ENCODE peak calls at places on chromosomes 4 and X, in nine cellular contexts. S, Z, L, O, V, N, M, W and T are unnamed samples. For H3K36me3, the result is how much of the 10 kb centered on the place peaks cover.

GRCh38 chrX:47573334-47574095 is 8.7 kb upstream of the TIMP1 start:
- DNase-seq in S (peak), Z (no peak), L (peak), O (peak), V (peak), N (peak), M (no peak), W (peak), T (peak)

GRCh38 chrX:9873952-9874351 is 87.7 kb downstream of the SHROOM2 start:
- DNase-seq in S (peak), Z (peak), L (peak), O (peak), V (no peak), N (peak), M (peak), W (peak), T (no peak)

GRCh38 chr4:128513664-128514484 is 226.3 kb upstream of the PGRMC2 start:
- DNase-seq in S (peak), Z (no peak), L (peak), O (no peak), V (no peak), N (peak), M (no peak), W (no peak), T (no peak)

GRCh38 chrX:120367390-120368100 is 5.7 kb downstream of the ATP1B4 start:
- DNase-seq in S (peak), Z (no peak), L (no peak), O (no peak), V (no peak), N (no peak), M (no peak), W (no peak), T (no peak)

GRCh38 chr4:183185018-183185417 is 86.0 kb downstream of the WWC2 start:
- DNase-seq in S (no peak), Z (no peak), L (peak), O (no peak), V (no peak), N (no peak), M (no peak), W (peak), T (no peak)

GRCh38 chr4:169231647-169232262 is 39.0 kb downstream of the SH3RF1 start:
- DNase-seq in S (no peak), Z (no peak), L (no peak), O (peak), V (no peak), N (no peak), M (no peak), W (no peak), T (peak)

GRCh38 chr4:160117686-160118085 is 1014.8 kb downstream of the RAPGEF2 start:
- DNase-seq in S (no peak), Z (no peak), L (no peak), O (no peak), V (no peak), N (no peak), M (no peak), W (no peak), T (no peak)

GRCh38 chr4:110088670-110089069 is 109.7 kb downstream of the ELOVL6 start:
- DNase-seq in S (no peak), Z (no peak), L (peak), O (peak), V (no peak), N (peak), M (peak), W (peak), T (peak)

GRCh38 chrX:81957900-81958545 is 756.1 kb downstream of the SH3BGRL start:
- DNase-seq in S (peak), Z (peak), L (no peak), O (peak), V (peak), N (no peak), M (no peak), W (peak), T (peak)

GRCh38 chr4:88690355-88690754 is 7.3 kb downstream of the NAP1L5 start:
- DNase-seq in S (no peak), Z (no peak), L (peak), O (peak), V (no peak), N (peak), M (no peak), W (peak), T (peak)

GRCh38 chr4:70895405-70895804 is 6.8 kb upstream of the MOB1B start:
- DNase-seq in S (no peak), Z (no peak), L (peak), O (no peak), V (no peak), N (no peak), M (no peak), W (no peak), T (peak)

GRCh38 chr4:1706358-1706757 is 5.8 kb downstream of the SLBP start:
- DNase-seq in S (no peak), Z (no peak), L (no peak), O (no peak), V (no peak), N (no peak), M (no peak), W (no peak), T (no peak)
- H3K36me3 ChIP-seq in S (half or more), Z (under half), L (under half), O (under half), V (half or more), N (under half), M (under half), W (under half), T (under half)

DNA sequence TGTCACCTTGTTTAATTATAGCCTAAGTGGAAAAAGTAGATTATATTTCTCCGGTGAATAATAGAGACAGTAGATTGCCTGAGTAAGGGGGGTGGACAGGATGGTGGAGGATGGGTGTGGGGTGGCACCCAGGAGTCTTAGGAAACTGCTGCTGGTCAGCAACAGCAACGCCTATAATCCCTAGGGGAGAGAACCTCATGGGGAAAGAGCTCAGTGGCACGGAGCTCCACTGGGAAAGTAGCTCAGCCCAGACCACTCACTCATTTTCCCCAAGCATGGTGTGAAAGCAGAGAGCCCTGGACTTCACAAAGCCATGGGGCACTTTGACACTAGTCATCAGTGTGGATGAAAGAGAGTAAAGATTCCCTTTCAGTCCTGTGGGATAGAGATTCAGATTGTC is 31.1 kb downstream of the METTL14 start:
- DNase-seq in S (no peak), Z (no peak), L (no peak), O (no peak), V (no peak), N (no peak), M (no peak), W (no peak), T (no peak)
- H3K9ac ChIP-seq in S (no peak), Z (no peak), L (no peak), O (no peak), V (no peak), N (no peak), M (no peak), W (no peak), T (no peak)

DNA sequence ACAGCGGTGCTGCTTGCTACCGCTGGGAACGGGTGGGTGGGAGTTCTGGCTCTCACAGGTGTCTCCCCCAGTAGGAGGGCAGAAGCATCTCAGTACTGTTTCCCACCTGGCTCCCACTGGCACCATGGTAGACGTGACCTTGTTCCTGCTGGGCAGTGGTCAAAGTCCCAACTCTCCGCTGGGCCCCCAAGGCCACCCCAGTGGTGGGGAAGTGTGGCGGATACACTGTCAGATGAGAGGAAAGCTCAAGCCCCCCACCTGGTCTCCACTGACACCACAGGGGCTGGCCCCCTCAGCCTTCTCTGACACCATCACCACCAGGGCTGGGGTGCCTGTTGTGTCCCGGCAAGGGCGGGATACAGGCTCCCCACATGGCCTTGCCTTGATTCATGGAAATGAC is 24.6 kb downstream of the LETM1 start:
- DNase-seq in S (no peak), Z (no peak), L (no peak), O (no peak), V (no peak), N (no peak), M (no peak), W (no peak), T (no peak)
- H3K36me3 ChIP-seq in S (under half), Z (under half), L (half or more), O (under half), V (half or more), N (under half), M (under half), W (under half), T (under half)

DNA sequence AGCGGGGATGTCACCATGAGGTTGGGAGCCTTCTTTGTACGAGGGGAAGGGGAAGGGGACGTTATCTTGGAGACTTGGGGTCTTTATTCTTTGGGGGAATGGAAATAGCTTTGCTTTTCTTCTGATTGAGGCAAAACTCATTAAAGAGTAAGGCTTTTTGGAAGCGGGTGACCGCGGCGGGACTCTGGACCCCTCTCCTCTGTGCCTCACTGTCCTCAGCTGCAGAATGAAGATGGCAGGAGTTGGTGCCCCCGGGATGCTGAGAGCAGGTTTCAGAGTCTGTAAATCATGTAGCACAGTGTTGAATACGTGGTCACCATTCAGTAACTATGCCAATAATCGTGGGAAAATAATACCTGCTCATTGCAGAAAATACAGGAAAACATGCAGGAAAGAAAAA is 32.1 kb downstream of the HTT-AS start:
- DNase-seq in S (no peak), Z (no peak), L (no peak), O (no peak), V (no peak), N (no peak), M (no peak), W (no peak), T (no peak)
- H3K9ac ChIP-seq in S (peak), Z (no peak), L (peak), O (peak), V (no peak), N (no peak), M (no peak), W (no peak), T (no peak)

DNA sequence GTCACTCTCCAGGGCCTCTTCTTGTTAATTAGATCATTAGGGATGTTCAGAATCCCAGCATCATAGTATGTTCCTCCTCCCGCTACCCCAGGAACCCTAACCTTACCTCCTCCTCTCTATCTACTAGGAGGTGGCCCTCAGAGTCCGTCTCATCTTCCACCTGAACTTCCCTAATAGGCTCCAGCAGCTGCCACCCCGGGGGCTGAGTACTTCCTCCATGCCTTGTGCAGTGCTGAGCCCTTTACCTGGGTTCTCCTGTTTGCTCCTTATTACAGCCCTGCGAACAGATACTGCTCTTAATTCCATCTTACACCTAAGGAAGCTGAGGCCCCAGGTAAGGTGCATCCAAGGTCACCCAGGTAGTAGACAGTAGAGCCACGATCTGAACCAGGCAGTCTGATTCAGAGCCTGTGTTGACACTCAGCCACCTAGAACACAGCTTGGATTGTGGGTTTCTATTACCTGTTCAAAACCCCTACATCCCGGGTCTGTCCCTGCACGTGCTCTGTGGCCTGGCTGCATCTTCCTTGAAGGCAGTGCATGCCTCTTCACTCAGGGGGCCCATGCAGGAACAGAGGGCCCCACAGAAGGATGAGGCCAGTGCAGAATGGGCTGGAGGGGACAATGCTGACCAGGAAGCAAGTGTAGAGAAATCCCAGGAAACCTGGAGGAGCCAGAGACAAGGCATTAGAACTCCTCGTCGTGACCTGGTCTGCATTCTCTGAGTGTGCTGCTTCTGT is 51.4 kb upstream of the MSANTD1 start:
- DNase-seq in S (no peak), Z (no peak), L (no peak), O (no peak), V (no peak), N (no peak), M (no peak), W (no peak), T (no peak)
- H3K36me3 ChIP-seq in S (under half), Z (under half), L (under half), O (under half), V (half or more), N (under half), M (under half), W (under half), T (under half)

GRCh38 chr4:95546866-95547707 is 1.7 kb downstream of the UNC5C start:
- DNase-seq in S (no peak), Z (peak), L (no peak), O (no peak), V (no peak), N (no peak), M (no peak), W (peak), T (peak)

GRCh38 chr4:95548738-95549245 is at the start of gene UNC5C:
- DNase-seq in S (no peak), Z (peak), L (peak), O (no peak), V (no peak), N (peak), M (no peak), W (peak), T (peak)

GRCh38 chr4:95546236-95546635 is 2.5 kb downstream of the UNC5C start:
- DNase-seq in S (no peak), Z (no peak), L (no peak), O (no peak), V (no peak), N (no peak), M (no peak), W (peak), T (peak)

GRCh38 chr4:95549246-95550138 is 719 bp upstream of the UNC5C start:
- DNase-seq in S (no peak), Z (peak), L (peak), O (no peak), V (no peak), N (peak), M (no peak), W (peak), T (peak)

GRCh38 chr4:95547708-95548471 is 883 bp downstream of the UNC5C start:
- DNase-seq in S (no peak), Z (no peak), L (peak), O (peak), V (no peak), N (no peak), M (no peak), W (no peak), T (peak)
- H3K9ac ChIP-seq in S (no peak), Z (peak), L (no peak), O (no peak), V (peak), N (peak), M (no peak), W (peak), T (peak)

GRCh38 chr4:7000421-7001176 is 42.6 kb upstream of the TADA2B start:
- DNase-seq in S (no peak), Z (no peak), L (no peak), O (no peak), V (no peak), N (no peak), M (no peak), W (no peak), T (no peak)

GRCh38 chr4:6999172-7000086 is 43.7 kb upstream of the TADA2B start:
- DNase-seq in S (no peak), Z (no peak), L (no peak), O (peak), V (no peak), N (no peak), M (peak), W (peak), T (peak)

GRCh38 chr4:7003176-7003878 is 39.8 kb upstream of the TADA2B start:
- DNase-seq in S (no peak), Z (no peak), L (no peak), O (no peak), V (no peak), N (no peak), M (no peak), W (no peak), T (no peak)

GRCh38 chr4:7002336-7002735 is 40.8 kb upstream of the TADA2B start:
- DNase-seq in S (no peak), Z (no peak), L (no peak), O (no peak), V (no peak), N (no peak), M (no peak), W (no peak), T (peak)

GRCh38 chr4:7001271-7001670 is 41.9 kb upstream of the TADA2B start:
- DNase-seq in S (no peak), Z (no peak), L (no peak), O (no peak), V (no peak), N (no peak), M (no peak), W (no peak), T (no peak)
- H3K36me3 ChIP-seq in S (under half), Z (half or more), L (half or more), O (under half), V (half or more), N (under half), M (under half), W (under half), T (under half)

GRCh38 chr4:304987-305680 is at the start of gene ZNF732:
- DNase-seq in S (peak), Z (peak), L (peak), O (no peak), V (peak), N (peak), M (no peak), W (peak), T (peak)
- H3K9ac ChIP-seq in S (peak), Z (peak), L (no peak), O (no peak), V (peak), N (no peak), M (no peak), W (peak), T (peak)

GRCh38 chr4:36651253-36651652 is 369.8 kb downstream of the DTHD1 start:
- DNase-seq in S (no peak), Z (no peak), L (no peak), O (no peak), V (no peak), N (no peak), M (peak), W (no peak), T (peak)
- H3K36me3 ChIP-seq in S (under half), Z (under half), L (under half), O (under half), V (under half), N (under half), M (under half), W (under half), T (under half)